ENCODE peak calls at places on chromosomes 13 and 19, in ten cellular contexts. One of them, this sample, is unnamed.
A peak's percentile ranks its signal among the peaks of the same experiment; 100 is the strongest.

GRCh38 chr19:13604902-13605586 is 98.8 kb upstream of the CACNA1A start:
- DNase-seq in natural killer cell: no peak
- DNase-seq in nephron progenitor cell: no peak
- DNase-seq in CD4-positive, alpha-beta T cell: no peak
- DNase-seq in foreskin fibroblast: no peak
- DNase-seq in cardiac fibroblast: no peak
- DNase-seq in GM12865: no peak
- DNase-seq in astrocyte of the cerebellum: no peak
- DNase-seq in endothelial cell: no peak
- DNase-seq in fibroblast of pulmonary artery: no peak
- DNase-seq in this sample: no peak

GRCh38 chr13:51619614-51620013 is 35.4 kb downstream of the WDFY2 start:
- DNase-seq in natural killer cell: no peak
- DNase-seq in nephron progenitor cell: no peak
- DNase-seq in CD4-positive, alpha-beta T cell: no peak
- DNase-seq in foreskin fibroblast: peak; percentile 88
- DNase-seq in cardiac fibroblast: peak; percentile 83
- DNase-seq in GM12865: peak; percentile 34
- DNase-seq in astrocyte of the cerebellum: peak; percentile 18
- DNase-seq in endothelial cell: no peak
- DNase-seq in fibroblast of pulmonary artery: peak; percentile 50
- DNase-seq in this sample: no peak

GRCh38 chr13:26983533-26984315 is 187.9 kb downstream of the USP12 start:
- DNase-seq in natural killer cell: no peak
- DNase-seq in nephron progenitor cell: no peak
- DNase-seq in CD4-positive, alpha-beta T cell: no peak
- DNase-seq in foreskin fibroblast: no peak
- DNase-seq in cardiac fibroblast: no peak
- DNase-seq in GM12865: no peak
- DNase-seq in astrocyte of the cerebellum: no peak
- DNase-seq in endothelial cell: no peak
- DNase-seq in fibroblast of pulmonary artery: no peak
- DNase-seq in this sample: no peak

GRCh38 chr13:49670828-49671227 is 20.5 kb downstream of the EBPL start:
- DNase-seq in natural killer cell: no peak
- DNase-seq in nephron progenitor cell: no peak
- DNase-seq in CD4-positive, alpha-beta T cell: no peak
- DNase-seq in foreskin fibroblast: no peak
- DNase-seq in cardiac fibroblast: no peak
- DNase-seq in GM12865: no peak
- DNase-seq in astrocyte of the cerebellum: no peak
- DNase-seq in endothelial cell: no peak
- DNase-seq in fibroblast of pulmonary artery: no peak
- DNase-seq in this sample: no peak

GRCh38 chr19:46955114-46955812 is 64.4 kb upstream of the NPAS1 start:
- DNase-seq in natural killer cell: no peak
- DNase-seq in nephron progenitor cell: no peak
- DNase-seq in CD4-positive, alpha-beta T cell: no peak
- DNase-seq in foreskin fibroblast: peak; percentile 48
- DNase-seq in cardiac fibroblast: peak; percentile 59
- DNase-seq in GM12865: peak; percentile 50
- DNase-seq in astrocyte of the cerebellum: no peak
- DNase-seq in endothelial cell: no peak
- DNase-seq in fibroblast of pulmonary artery: peak; percentile 52
- DNase-seq in this sample: no peak

GRCh38 chr13:28744091-28744536 is 25.3 kb upstream of the SLC46A3 start:
- DNase-seq in natural killer cell: no peak
- DNase-seq in nephron progenitor cell: no peak
- DNase-seq in CD4-positive, alpha-beta T cell: no peak
- DNase-seq in foreskin fibroblast: peak; percentile 51
- DNase-seq in cardiac fibroblast: peak; percentile 90
- DNase-seq in GM12865: no peak
- DNase-seq in astrocyte of the cerebellum: peak; percentile 73
- DNase-seq in endothelial cell: peak; percentile 8
- DNase-seq in fibroblast of pulmonary artery: peak; percentile 92
- DNase-seq in this sample: peak; percentile 58

GRCh38 chr19:18249834-18250233 is 23.6 kb upstream of the PDE4C start:
- DNase-seq in natural killer cell: no peak
- DNase-seq in nephron progenitor cell: no peak
- DNase-seq in CD4-positive, alpha-beta T cell: no peak
- DNase-seq in foreskin fibroblast: no peak
- DNase-seq in cardiac fibroblast: no peak
- DNase-seq in GM12865: no peak
- DNase-seq in astrocyte of the cerebellum: no peak
- DNase-seq in endothelial cell: no peak
- DNase-seq in fibroblast of pulmonary artery: no peak
- DNase-seq in this sample: no peak

GRCh38 chr13:100392709-100393630 is 195.6 kb downstream of the GGACT start:
- DNase-seq in natural killer cell: peak; percentile 19
- DNase-seq in nephron progenitor cell: no peak
- DNase-seq in CD4-positive, alpha-beta T cell: peak; percentile 21
- DNase-seq in foreskin fibroblast: peak; percentile 99
- DNase-seq in cardiac fibroblast: peak; percentile 99
- DNase-seq in GM12865: peak; percentile 73
- DNase-seq in astrocyte of the cerebellum: peak; percentile 100
- DNase-seq in endothelial cell: no peak
- DNase-seq in fibroblast of pulmonary artery: peak; percentile 100
- DNase-seq in this sample: peak; percentile 96

GRCh38 chr13:51814825-51815650 is 11.1 kb upstream of the DHRS12 start:
- DNase-seq in natural killer cell: peak; percentile 60
- DNase-seq in nephron progenitor cell: peak; percentile 71
- DNase-seq in CD4-positive, alpha-beta T cell: peak; percentile 58
- DNase-seq in foreskin fibroblast: peak; percentile 74
- DNase-seq in cardiac fibroblast: peak; percentile 71
- DNase-seq in GM12865: peak; percentile 87
- DNase-seq in astrocyte of the cerebellum: peak; percentile 44
- DNase-seq in endothelial cell: peak; percentile 73
- DNase-seq in fibroblast of pulmonary artery: peak; percentile 71
- DNase-seq in this sample: no peak

GRCh38 chr19:11736696-11737095 is 2.0 kb downstream of the ZNF823 start:
- DNase-seq in natural killer cell: no peak
- DNase-seq in nephron progenitor cell: no peak
- DNase-seq in CD4-positive, alpha-beta T cell: no peak
- DNase-seq in foreskin fibroblast: peak; percentile 67
- DNase-seq in cardiac fibroblast: peak; percentile 86
- DNase-seq in GM12865: peak; percentile 44
- DNase-seq in astrocyte of the cerebellum: no peak
- DNase-seq in endothelial cell: no peak
- DNase-seq in fibroblast of pulmonary artery: peak; percentile 33
- DNase-seq in this sample: no peak

GRCh38 chr13:47455581-47455980 is 545.5 kb downstream of the SUCLA2 start:
- DNase-seq in natural killer cell: no peak
- DNase-seq in nephron progenitor cell: no peak
- DNase-seq in CD4-positive, alpha-beta T cell: no peak
- DNase-seq in foreskin fibroblast: peak; percentile 78
- DNase-seq in cardiac fibroblast: peak; percentile 24
- DNase-seq in GM12865: peak; percentile 38
- DNase-seq in astrocyte of the cerebellum: no peak
- DNase-seq in endothelial cell: no peak
- DNase-seq in fibroblast of pulmonary artery: peak; percentile 23
- DNase-seq in this sample: no peak
- TF ChIP-seq CTCF in natural killer cell: no peak
- TF ChIP-seq CTCF in nephron progenitor cell: no peak
- TF ChIP-seq CTCF in CD4-positive, alpha-beta T cell: no peak
- TF ChIP-seq CTCF in foreskin fibroblast: no peak
- TF ChIP-seq CTCF in cardiac fibroblast: peak; percentile 11
- TF ChIP-seq CTCF in GM12865: peak; percentile 27
- TF ChIP-seq CTCF in astrocyte of the cerebellum: no peak
- TF ChIP-seq CTCF in endothelial cell: no peak
- TF ChIP-seq CTCF in fibroblast of pulmonary artery: peak; percentile 7
- TF ChIP-seq CTCF in this sample: no peak

GRCh38 chr19:40499320-40499719 is 32.5 kb downstream of the SPTBN4 start:
- DNase-seq in natural killer cell: no peak
- DNase-seq in nephron progenitor cell: no peak
- DNase-seq in CD4-positive, alpha-beta T cell: no peak
- DNase-seq in foreskin fibroblast: no peak
- DNase-seq in cardiac fibroblast: no peak
- DNase-seq in GM12865: no peak
- DNase-seq in astrocyte of the cerebellum: no peak
- DNase-seq in endothelial cell: no peak
- DNase-seq in fibroblast of pulmonary artery: no peak
- DNase-seq in this sample: no peak

GRCh38 chr19:40501599-40501998 is 34.8 kb downstream of the SPTBN4 start:
- DNase-seq in natural killer cell: no peak
- DNase-seq in nephron progenitor cell: no peak
- DNase-seq in CD4-positive, alpha-beta T cell: no peak
- DNase-seq in foreskin fibroblast: no peak
- DNase-seq in cardiac fibroblast: no peak
- DNase-seq in GM12865: no peak
- DNase-seq in astrocyte of the cerebellum: no peak
- DNase-seq in endothelial cell: no peak
- DNase-seq in fibroblast of pulmonary artery: no peak
- DNase-seq in this sample: no peak

GRCh38 chr19:40502081-40502480 is 35.3 kb downstream of the SPTBN4 start:
- DNase-seq in natural killer cell: no peak
- DNase-seq in nephron progenitor cell: no peak
- DNase-seq in CD4-positive, alpha-beta T cell: no peak
- DNase-seq in foreskin fibroblast: no peak
- DNase-seq in cardiac fibroblast: no peak
- DNase-seq in GM12865: no peak
- DNase-seq in astrocyte of the cerebellum: no peak
- DNase-seq in endothelial cell: no peak
- DNase-seq in fibroblast of pulmonary artery: no peak
- DNase-seq in this sample: no peak

GRCh38 chr19:40503300-40503699 is 36.5 kb downstream of the SPTBN4 start:
- DNase-seq in natural killer cell: no peak
- DNase-seq in nephron progenitor cell: no peak
- DNase-seq in CD4-positive, alpha-beta T cell: no peak
- DNase-seq in foreskin fibroblast: no peak
- DNase-seq in cardiac fibroblast: no peak
- DNase-seq in GM12865: no peak
- DNase-seq in astrocyte of the cerebellum: no peak
- DNase-seq in endothelial cell: no peak
- DNase-seq in fibroblast of pulmonary artery: no peak
- DNase-seq in this sample: no peak

DNA sequence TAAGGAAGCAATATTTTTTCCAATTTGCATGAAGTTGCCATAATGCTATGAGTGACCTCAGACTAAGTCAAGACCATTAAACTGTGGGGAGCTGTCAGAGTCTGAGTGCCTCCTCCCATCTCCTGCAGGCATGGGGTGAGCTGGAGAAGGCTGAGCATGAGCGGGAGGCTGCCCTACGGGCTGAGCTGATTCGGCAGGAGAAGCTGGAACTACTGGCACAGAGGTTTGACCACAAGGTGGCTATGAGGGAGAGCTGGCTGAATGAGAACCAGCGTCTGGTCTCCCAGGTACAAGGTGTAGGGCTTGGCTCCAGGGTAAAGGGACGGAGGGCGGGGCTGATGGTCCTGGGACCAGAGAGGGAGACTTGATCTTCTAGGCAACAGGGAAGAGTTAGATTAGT is 35.8 kb downstream of the SPTBN4 start:
- DNase-seq in natural killer cell: no peak
- DNase-seq in nephron progenitor cell: no peak
- DNase-seq in CD4-positive, alpha-beta T cell: no peak
- DNase-seq in foreskin fibroblast: peak; percentile 7
- DNase-seq in cardiac fibroblast: no peak
- DNase-seq in GM12865: no peak
- DNase-seq in astrocyte of the cerebellum: no peak
- DNase-seq in endothelial cell: no peak
- DNase-seq in fibroblast of pulmonary artery: no peak
- DNase-seq in this sample: no peak
- TF ChIP-seq CTCF in natural killer cell: no peak
- TF ChIP-seq CTCF in nephron progenitor cell: no peak
- TF ChIP-seq CTCF in CD4-positive, alpha-beta T cell: no peak
- TF ChIP-seq CTCF in foreskin fibroblast: no peak
- TF ChIP-seq CTCF in cardiac fibroblast: peak; percentile 6
- TF ChIP-seq CTCF in GM12865: no peak
- TF ChIP-seq CTCF in astrocyte of the cerebellum: no peak
- TF ChIP-seq CTCF in endothelial cell: no peak
- TF ChIP-seq CTCF in fibroblast of pulmonary artery: peak; percentile 17
- TF ChIP-seq CTCF in this sample: no peak

GRCh38 chr19:57355916-57356315 is 4.8 kb downstream of the ZNF304 start:
- DNase-seq in natural killer cell: no peak
- DNase-seq in nephron progenitor cell: no peak
- DNase-seq in CD4-positive, alpha-beta T cell: no peak
- DNase-seq in foreskin fibroblast: no peak
- DNase-seq in cardiac fibroblast: no peak
- DNase-seq in GM12865: no peak
- DNase-seq in astrocyte of the cerebellum: no peak
- DNase-seq in endothelial cell: no peak
- DNase-seq in fibroblast of pulmonary artery: no peak
- DNase-seq in this sample: no peak

GRCh38 chr19:57357406-57357805 is 5.9 kb upstream of the TRAPPC2B start:
- DNase-seq in natural killer cell: no peak
- DNase-seq in nephron progenitor cell: no peak
- DNase-seq in CD4-positive, alpha-beta T cell: no peak
- DNase-seq in foreskin fibroblast: no peak
- DNase-seq in cardiac fibroblast: no peak
- DNase-seq in GM12865: no peak
- DNase-seq in astrocyte of the cerebellum: no peak
- DNase-seq in endothelial cell: no peak
- DNase-seq in fibroblast of pulmonary artery: no peak
- DNase-seq in this sample: no peak

GRCh38 chr19:57348136-57348535 is 2.9 kb upstream of the ZNF304 start:
- DNase-seq in natural killer cell: no peak
- DNase-seq in nephron progenitor cell: no peak
- DNase-seq in CD4-positive, alpha-beta T cell: no peak
- DNase-seq in foreskin fibroblast: peak; percentile 47
- DNase-seq in cardiac fibroblast: peak; percentile 61
- DNase-seq in GM12865: no peak
- DNase-seq in astrocyte of the cerebellum: no peak
- DNase-seq in endothelial cell: no peak
- DNase-seq in fibroblast of pulmonary artery: peak; percentile 21
- DNase-seq in this sample: no peak

GRCh38 chr19:57350877-57351805 is at the start of gene ZNF304:
- DNase-seq in natural killer cell: peak; percentile 75
- DNase-seq in nephron progenitor cell: peak; percentile 79
- DNase-seq in CD4-positive, alpha-beta T cell: peak; percentile 68
- DNase-seq in foreskin fibroblast: peak; percentile 98
- DNase-seq in cardiac fibroblast: peak; percentile 95
- DNase-seq in GM12865: peak; percentile 95
- DNase-seq in astrocyte of the cerebellum: peak; percentile 90
- DNase-seq in endothelial cell: peak; percentile 82
- DNase-seq in fibroblast of pulmonary artery: peak; percentile 96
- DNase-seq in this sample: peak; percentile 85

GRCh38 chr19:57351867-57352266 is 796 bp downstream of the ZNF304 start:
- DNase-seq in natural killer cell: no peak
- DNase-seq in nephron progenitor cell: no peak
- DNase-seq in CD4-positive, alpha-beta T cell: no peak
- DNase-seq in foreskin fibroblast: peak; percentile 25
- DNase-seq in cardiac fibroblast: peak; percentile 26
- DNase-seq in GM12865: no peak
- DNase-seq in astrocyte of the cerebellum: no peak
- DNase-seq in endothelial cell: no peak
- DNase-seq in fibroblast of pulmonary artery: no peak
- DNase-seq in this sample: no peak
- TF ChIP-seq CTCF in natural killer cell: no peak
- TF ChIP-seq CTCF in nephron progenitor cell: no peak
- TF ChIP-seq CTCF in CD4-positive, alpha-beta T cell: no peak
- TF ChIP-seq CTCF in foreskin fibroblast: no peak
- TF ChIP-seq CTCF in cardiac fibroblast: peak; percentile 8
- TF ChIP-seq CTCF in GM12865: no peak
- TF ChIP-seq CTCF in astrocyte of the cerebellum: no peak
- TF ChIP-seq CTCF in endothelial cell: no peak
- TF ChIP-seq CTCF in fibroblast of pulmonary artery: no peak
- TF ChIP-seq CTCF in this sample: no peak

DNA sequence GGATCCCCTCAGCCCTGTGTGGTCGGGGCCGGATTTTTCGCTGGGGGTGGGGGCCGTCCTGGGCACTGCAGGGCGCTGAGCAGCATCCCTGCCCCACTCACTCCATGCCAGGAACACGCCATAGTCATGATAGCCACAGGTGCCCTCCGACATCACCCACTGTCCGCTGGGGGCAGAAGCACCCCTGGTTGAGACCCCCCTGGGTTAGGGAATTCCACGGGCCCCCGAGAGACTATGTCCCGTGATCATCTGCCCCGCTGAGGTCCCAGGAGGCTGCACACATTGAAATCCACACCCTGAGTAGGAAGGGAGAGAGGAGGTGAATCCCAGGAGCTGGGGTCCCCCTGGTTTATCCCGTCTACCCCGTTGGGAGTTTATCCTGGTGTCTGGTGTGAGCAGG is 16.2 kb downstream of the NCLN start:
- DNase-seq in natural killer cell: no peak
- DNase-seq in nephron progenitor cell: no peak
- DNase-seq in CD4-positive, alpha-beta T cell: no peak
- DNase-seq in foreskin fibroblast: no peak
- DNase-seq in cardiac fibroblast: no peak
- DNase-seq in GM12865: no peak
- DNase-seq in astrocyte of the cerebellum: no peak
- DNase-seq in endothelial cell: no peak
- DNase-seq in fibroblast of pulmonary artery: no peak
- DNase-seq in this sample: no peak
- TF ChIP-seq CTCF in natural killer cell: no peak
- TF ChIP-seq CTCF in nephron progenitor cell: no peak
- TF ChIP-seq CTCF in CD4-positive, alpha-beta T cell: no peak
- TF ChIP-seq CTCF in foreskin fibroblast: no peak
- TF ChIP-seq CTCF in cardiac fibroblast: no peak
- TF ChIP-seq CTCF in GM12865: no peak
- TF ChIP-seq CTCF in astrocyte of the cerebellum: no peak
- TF ChIP-seq CTCF in endothelial cell: no peak
- TF ChIP-seq CTCF in fibroblast of pulmonary artery: no peak
- TF ChIP-seq CTCF in this sample: no peak

This sample was measured in CD14-positive monocyte.